ENCODE peak calls at places on chromosomes 7 and 10, in nine cellular contexts. One of them, this sample, is unnamed.

GRCh38 chr10:100743626-100744135 is 1.7 kb upstream of the PAX2 start:
- DNase-seq in heart right ventricle: no peak
- DNase-seq in Right ventricle myocardium inferior: no peak
- DNase-seq in AG20443: peak
- DNase-seq in NCI-H1694 treated with DMSO at 0.1 percent for 48 hours: peak
- DNase-seq in IMR-90: peak
- DNase-seq in NCI-H187: no peak
- DNase-seq in posterior vena cava: no peak
- DNase-seq in endothelial cell of umbilical vein: peak
- DNase-seq in this sample: no peak

GRCh38 chr10:29590598-29591415 is 44.0 kb downstream of the SVIL start:
- DNase-seq in NCI-H1694 treated with DMSO at 0.1 percent for 48 hours: peak
- DNase-seq in posterior vena cava: no peak
- DNase-seq in IMR-90: peak
- DNase-seq in NCI-H187: no peak
- DNase-seq in Right ventricle myocardium inferior: no peak
- DNase-seq in endothelial cell of umbilical vein: no peak
- DNase-seq in heart right ventricle: no peak
- DNase-seq in AG20443: peak
- DNase-seq in this sample: peak

GRCh38 chr7:2930310-2931033 is 86.4 kb upstream of the GNA12 start:
- DNase-seq in Right ventricle myocardium inferior: no peak
- DNase-seq in posterior vena cava: peak
- DNase-seq in IMR-90: no peak
- DNase-seq in heart right ventricle: no peak
- DNase-seq in endothelial cell of umbilical vein: no peak
- DNase-seq in AG20443: no peak
- DNase-seq in NCI-H1694 treated with DMSO at 0.1 percent for 48 hours: no peak
- DNase-seq in NCI-H187: no peak
- DNase-seq in this sample: no peak

GRCh38 chr10:33163941-33164824 is 170.3 kb downstream of the NRP1 start:
- DNase-seq in IMR-90: no peak
- DNase-seq in endothelial cell of umbilical vein: peak
- DNase-seq in NCI-H1694 treated with DMSO at 0.1 percent for 48 hours: no peak
- DNase-seq in NCI-H187: no peak
- DNase-seq in heart right ventricle: no peak
- DNase-seq in Right ventricle myocardium inferior: no peak
- DNase-seq in AG20443: peak
- DNase-seq in posterior vena cava: no peak
- DNase-seq in this sample: no peak

GRCh38 chr7:151756076-151756731 is 120.7 kb downstream of the PRKAG2 start:
- DNase-seq in heart right ventricle: no peak
- DNase-seq in AG20443: peak
- DNase-seq in NCI-H1694 treated with DMSO at 0.1 percent for 48 hours: no peak
- DNase-seq in Right ventricle myocardium inferior: no peak
- DNase-seq in NCI-H187: no peak
- DNase-seq in endothelial cell of umbilical vein: peak
- DNase-seq in posterior vena cava: no peak
- DNase-seq in IMR-90: peak
- DNase-seq in this sample: no peak

GRCh38 chr10:114519306-114519669 is 115.0 kb upstream of the AFAP1L2 start:
- DNase-seq in NCI-H1694 treated with DMSO at 0.1 percent for 48 hours: no peak
- DNase-seq in NCI-H187: no peak
- DNase-seq in AG20443: peak
- DNase-seq in endothelial cell of umbilical vein: no peak
- DNase-seq in IMR-90: no peak
- DNase-seq in heart right ventricle: no peak
- DNase-seq in posterior vena cava: no peak
- DNase-seq in Right ventricle myocardium inferior: no peak
- DNase-seq in this sample: no peak

GRCh38 chr7:141513720-141514119 is 37.5 kb upstream of the AGK start:
- DNase-seq in Right ventricle myocardium inferior: no peak
- DNase-seq in NCI-H187: no peak
- DNase-seq in IMR-90: no peak
- DNase-seq in endothelial cell of umbilical vein: no peak
- DNase-seq in NCI-H1694 treated with DMSO at 0.1 percent for 48 hours: no peak
- DNase-seq in posterior vena cava: no peak
- DNase-seq in AG20443: no peak
- DNase-seq in heart right ventricle: no peak
- DNase-seq in this sample: no peak

GRCh38 chr7:108135446-108136190 is 5.5 kb upstream of the LAMB4 start:
- DNase-seq in endothelial cell of umbilical vein: no peak
- DNase-seq in heart right ventricle: no peak
- DNase-seq in NCI-H187: no peak
- DNase-seq in AG20443: no peak
- DNase-seq in posterior vena cava: no peak
- DNase-seq in NCI-H1694 treated with DMSO at 0.1 percent for 48 hours: no peak
- DNase-seq in Right ventricle myocardium inferior: no peak
- DNase-seq in IMR-90: no peak
- DNase-seq in this sample: no peak

GRCh38 chr7:146185844-146186243 is 69.2 kb downstream of the CNTNAP2 start:
- DNase-seq in AG20443: no peak
- DNase-seq in IMR-90: no peak
- DNase-seq in heart right ventricle: no peak
- DNase-seq in NCI-H1694 treated with DMSO at 0.1 percent for 48 hours: no peak
- DNase-seq in Right ventricle myocardium inferior: no peak
- DNase-seq in posterior vena cava: no peak
- DNase-seq in NCI-H187: no peak
- DNase-seq in endothelial cell of umbilical vein: no peak
- DNase-seq in this sample: no peak

GRCh38 chr7:85065888-85066485 is 120.9 kb downstream of the SEMA3D start:
- DNase-seq in Right ventricle myocardium inferior: no peak
- DNase-seq in posterior vena cava: no peak
- DNase-seq in NCI-H187: no peak
- DNase-seq in heart right ventricle: no peak
- DNase-seq in endothelial cell of umbilical vein: no peak
- DNase-seq in AG20443: no peak
- DNase-seq in IMR-90: peak
- DNase-seq in NCI-H1694 treated with DMSO at 0.1 percent for 48 hours: no peak
- DNase-seq in this sample: no peak

GRCh38 chr7:43905954-43906326 is 456 bp downstream of the URGCP start:
- DNase-seq in AG20443: peak
- DNase-seq in Right ventricle myocardium inferior: no peak
- DNase-seq in heart right ventricle: peak
- DNase-seq in NCI-H187: no peak
- DNase-seq in NCI-H1694 treated with DMSO at 0.1 percent for 48 hours: no peak
- DNase-seq in IMR-90: peak
- DNase-seq in endothelial cell of umbilical vein: peak
- DNase-seq in posterior vena cava: peak
- DNase-seq in this sample: no peak

GRCh38 chr10:76918106-76918505 is 719.5 kb downstream of the KCNMA1 start:
- DNase-seq in NCI-H1694 treated with DMSO at 0.1 percent for 48 hours: no peak
- DNase-seq in Right ventricle myocardium inferior: no peak
- DNase-seq in posterior vena cava: no peak
- DNase-seq in IMR-90: no peak
- DNase-seq in NCI-H187: no peak
- DNase-seq in heart right ventricle: no peak
- DNase-seq in endothelial cell of umbilical vein: no peak
- DNase-seq in AG20443: no peak
- DNase-seq in this sample: no peak

GRCh38 chr7:151436446-151437162 is 3.3 kb downstream of the CRYGN start:
- DNase-seq in heart right ventricle: no peak
- DNase-seq in Right ventricle myocardium inferior: peak
- DNase-seq in AG20443: peak
- DNase-seq in IMR-90: peak
- DNase-seq in endothelial cell of umbilical vein: no peak
- DNase-seq in NCI-H187: no peak
- DNase-seq in NCI-H1694 treated with DMSO at 0.1 percent for 48 hours: no peak
- DNase-seq in posterior vena cava: peak
- DNase-seq in this sample: no peak

GRCh38 chr10:61063035-61063434 is 119.0 kb upstream of the RHOBTB1 start:
- DNase-seq in heart right ventricle: no peak
- DNase-seq in Right ventricle myocardium inferior: no peak
- DNase-seq in NCI-H1694 treated with DMSO at 0.1 percent for 48 hours: no peak
- DNase-seq in AG20443: peak
- DNase-seq in posterior vena cava: no peak
- DNase-seq in endothelial cell of umbilical vein: peak
- DNase-seq in IMR-90: no peak
- DNase-seq in NCI-H187: no peak
- DNase-seq in this sample: peak

GRCh38 chr10:36670616-36671402 is 454.6 kb upstream of the ANKRD30A start:
- DNase-seq in posterior vena cava: no peak
- DNase-seq in AG20443: no peak
- DNase-seq in IMR-90: peak
- DNase-seq in endothelial cell of umbilical vein: peak
- DNase-seq in heart right ventricle: no peak
- DNase-seq in NCI-H187: no peak
- DNase-seq in Right ventricle myocardium inferior: no peak
- DNase-seq in NCI-H1694 treated with DMSO at 0.1 percent for 48 hours: no peak
- DNase-seq in this sample: peak

GRCh38 chr10:100750291-100751210 is 5.2 kb downstream of the PAX2 start:
- DNase-seq in NCI-H1694 treated with DMSO at 0.1 percent for 48 hours: no peak
- DNase-seq in IMR-90: no peak
- DNase-seq in NCI-H187: no peak
- DNase-seq in endothelial cell of umbilical vein: no peak
- DNase-seq in Right ventricle myocardium inferior: no peak
- DNase-seq in heart right ventricle: no peak
- DNase-seq in AG20443: no peak
- DNase-seq in posterior vena cava: peak
- DNase-seq in this sample: no peak

GRCh38 chr10:79044036-79044664 is 24.6 kb upstream of the ZMIZ1 start:
- DNase-seq in heart right ventricle: no peak
- DNase-seq in NCI-H187: no peak
- DNase-seq in NCI-H1694 treated with DMSO at 0.1 percent for 48 hours: no peak
- DNase-seq in IMR-90: no peak
- DNase-seq in posterior vena cava: peak
- DNase-seq in endothelial cell of umbilical vein: no peak
- DNase-seq in Right ventricle myocardium inferior: no peak
- DNase-seq in AG20443: no peak
- DNase-seq in this sample: no peak

GRCh38 chr7:154182361-154182760 is 130.2 kb downstream of the DPP6 start:
- DNase-seq in NCI-H1694 treated with DMSO at 0.1 percent for 48 hours: no peak
- DNase-seq in AG20443: no peak
- DNase-seq in endothelial cell of umbilical vein: no peak
- DNase-seq in NCI-H187: no peak
- DNase-seq in posterior vena cava: no peak
- DNase-seq in heart right ventricle: no peak
- DNase-seq in Right ventricle myocardium inferior: no peak
- DNase-seq in IMR-90: no peak
- DNase-seq in this sample: no peak

GRCh38 chr10:58712136-58712535 is 199.5 kb downstream of the BICC1 start:
- DNase-seq in endothelial cell of umbilical vein: no peak
- DNase-seq in IMR-90: peak
- DNase-seq in Right ventricle myocardium inferior: no peak
- DNase-seq in heart right ventricle: no peak
- DNase-seq in AG20443: no peak
- DNase-seq in NCI-H187: no peak
- DNase-seq in NCI-H1694 treated with DMSO at 0.1 percent for 48 hours: no peak
- DNase-seq in posterior vena cava: no peak
- DNase-seq in this sample: no peak

GRCh38 chr7:71613316-71613715 is 481.4 kb downstream of the GALNT17 start:
- DNase-seq in heart right ventricle: no peak
- DNase-seq in AG20443: no peak
- DNase-seq in NCI-H187: no peak
- DNase-seq in posterior vena cava: no peak
- DNase-seq in NCI-H1694 treated with DMSO at 0.1 percent for 48 hours: no peak
- DNase-seq in IMR-90: no peak
- DNase-seq in Right ventricle myocardium inferior: no peak
- DNase-seq in endothelial cell of umbilical vein: no peak
- DNase-seq in this sample: no peak

GRCh38 chr10:133378251-133379096 is 588 bp upstream of the PAOX start:
- DNase-seq in heart right ventricle: peak
- DNase-seq in Right ventricle myocardium inferior: peak
- DNase-seq in NCI-H1694 treated with DMSO at 0.1 percent for 48 hours: no peak
- DNase-seq in NCI-H187: no peak
- DNase-seq in AG20443: peak
- DNase-seq in posterior vena cava: peak
- DNase-seq in endothelial cell of umbilical vein: peak
- DNase-seq in IMR-90: peak
- DNase-seq in this sample: no peak

GRCh38 chr10:97724341-97724941 is 10.9 kb downstream of the MARVELD1 start:
- DNase-seq in endothelial cell of umbilical vein: no peak
- DNase-seq in NCI-H187: no peak
- DNase-seq in IMR-90: peak
- DNase-seq in AG20443: peak
- DNase-seq in NCI-H1694 treated with DMSO at 0.1 percent for 48 hours: no peak
- DNase-seq in posterior vena cava: no peak
- DNase-seq in heart right ventricle: no peak
- DNase-seq in Right ventricle myocardium inferior: no peak
- DNase-seq in this sample: no peak

GRCh38 chr7:129169171-129169643 is 19.2 kb upstream of the SMO start:
- DNase-seq in NCI-H187: no peak
- DNase-seq in IMR-90: no peak
- DNase-seq in heart right ventricle: peak
- DNase-seq in NCI-H1694 treated with DMSO at 0.1 percent for 48 hours: peak
- DNase-seq in Right ventricle myocardium inferior: peak
- DNase-seq in AG20443: peak
- DNase-seq in endothelial cell of umbilical vein: peak
- DNase-seq in posterior vena cava: peak
- DNase-seq in this sample: no peak

GRCh38 chr10:128069351-128070051 is 56.7 kb downstream of the MKI67 start:
- DNase-seq in posterior vena cava: peak
- DNase-seq in AG20443: peak
- DNase-seq in endothelial cell of umbilical vein: peak
- DNase-seq in NCI-H1694 treated with DMSO at 0.1 percent for 48 hours: peak
- DNase-seq in Right ventricle myocardium inferior: peak
- DNase-seq in heart right ventricle: peak
- DNase-seq in NCI-H187: no peak
- DNase-seq in IMR-90: peak
- DNase-seq in this sample: peak

GRCh38 chr10:50216894-50217293 is 34.4 kb downstream of the ASAH2 start:
- DNase-seq in NCI-H1694 treated with DMSO at 0.1 percent for 48 hours: no peak
- DNase-seq in endothelial cell of umbilical vein: no peak
- DNase-seq in Right ventricle myocardium inferior: no peak
- DNase-seq in NCI-H187: peak
- DNase-seq in posterior vena cava: no peak
- DNase-seq in AG20443: peak
- DNase-seq in heart right ventricle: no peak
- DNase-seq in IMR-90: peak
- DNase-seq in this sample: no peak

GRCh38 chr10:88898727-88899126 is 18.7 kb downstream of the STAMBPL1 start:
- DNase-seq in NCI-H187: no peak
- DNase-seq in AG20443: no peak
- DNase-seq in Right ventricle myocardium inferior: no peak
- DNase-seq in NCI-H1694 treated with DMSO at 0.1 percent for 48 hours: no peak
- DNase-seq in heart right ventricle: no peak
- DNase-seq in endothelial cell of umbilical vein: no peak
- DNase-seq in posterior vena cava: no peak
- DNase-seq in IMR-90: no peak
- DNase-seq in this sample: no peak

GRCh38 chr10:89566095-89566950 is 30.9 kb upstream of the SLC16A12 start:
- DNase-seq in NCI-H187: no peak
- DNase-seq in IMR-90: no peak
- DNase-seq in posterior vena cava: no peak
- DNase-seq in endothelial cell of umbilical vein: no peak
- DNase-seq in Right ventricle myocardium inferior: no peak
- DNase-seq in AG20443: no peak
- DNase-seq in heart right ventricle: no peak
- DNase-seq in NCI-H1694 treated with DMSO at 0.1 percent for 48 hours: no peak
- DNase-seq in this sample: no peak

GRCh38 chr10:600876-601275 is 88.6 kb downstream of the DIP2C start:
- DNase-seq in posterior vena cava: peak
- DNase-seq in AG20443: no peak
- DNase-seq in heart right ventricle: no peak
- DNase-seq in NCI-H1694 treated with DMSO at 0.1 percent for 48 hours: no peak
- DNase-seq in NCI-H187: no peak
- DNase-seq in endothelial cell of umbilical vein: no peak
- DNase-seq in IMR-90: no peak
- DNase-seq in Right ventricle myocardium inferior: no peak
- DNase-seq in this sample: no peak

GRCh38 chr10:14712991-14713422 is 61.7 kb downstream of the FAM107B start:
- DNase-seq in NCI-H1694 treated with DMSO at 0.1 percent for 48 hours: no peak
- DNase-seq in heart right ventricle: no peak
- DNase-seq in Right ventricle myocardium inferior: no peak
- DNase-seq in endothelial cell of umbilical vein: no peak
- DNase-seq in posterior vena cava: no peak
- DNase-seq in NCI-H187: no peak
- DNase-seq in AG20443: no peak
- DNase-seq in IMR-90: peak
- DNase-seq in this sample: no peak

GRCh38 chr10:369441-370221 is 234.4 kb downstream of the ZMYND11 start:
- DNase-seq in NCI-H1694 treated with DMSO at 0.1 percent for 48 hours: no peak
- DNase-seq in posterior vena cava: no peak
- DNase-seq in AG20443: peak
- DNase-seq in IMR-90: peak
- DNase-seq in NCI-H187: no peak
- DNase-seq in endothelial cell of umbilical vein: no peak
- DNase-seq in Right ventricle myocardium inferior: no peak
- DNase-seq in heart right ventricle: no peak
- DNase-seq in this sample: no peak

GRCh38 chr7:139901411-139901810 is 72.3 kb downstream of the TBXAS1 start:
- DNase-seq in posterior vena cava: no peak
- DNase-seq in NCI-H1694 treated with DMSO at 0.1 percent for 48 hours: no peak
- DNase-seq in IMR-90: no peak
- DNase-seq in heart right ventricle: no peak
- DNase-seq in AG20443: no peak
- DNase-seq in NCI-H187: no peak
- DNase-seq in Right ventricle myocardium inferior: no peak
- DNase-seq in endothelial cell of umbilical vein: no peak
- DNase-seq in this sample: no peak